ENCODE peak calls at places on chromosomes 1 and 21, in five cellular contexts. A is A549, Z is foreskin fibroblast, N is dorsolateral prefrontal cortex, R is endodermal cell. B is an unnamed sample.

GRCh38 chr1:41657679-41658078 is 173.2 kb upstream of the EDN2 start:
- DNase-seq in R (peak; percentile 36), A (no peak), Z (no peak), N (no peak), B (no peak)

GRCh38 chr1:36148821-36149236 is 457 bp downstream of the TRAPPC3 start:
- DNase-seq in A (no peak), Z (no peak), N (no peak), R (no peak), B (no peak)

GRCh38 chr1:67367370-67368345 is 60.0 kb downstream of the IL12RB2 start:
- DNase-seq in Z (peak; percentile 53), N (no peak), A (peak; percentile 15), R (no peak), B (no peak)

GRCh38 chr1:240352769-240353168 is 259.2 kb downstream of the GREM2 start:
- DNase-seq in R (no peak), N (no peak), A (no peak), Z (no peak), B (no peak)

GRCh38 chr1:118928739-118929554 is 59.2 kb downstream of the TBX15 start:
- DNase-seq in A (no peak), Z (peak; percentile 69), N (no peak), R (peak; percentile 80), B (no peak)

GRCh38 chr21:39715804-39716397 is 29.1 kb upstream of the IGSF5 start:
- DNase-seq in A (peak; percentile 8), R (peak; percentile 76), Z (peak; percentile 75), N (no peak), B (peak; percentile 11)

GRCh38 chr1:11072216-11072917 is 12.5 kb upstream of the SRM start:
- DNase-seq in Z (no peak), R (no peak), N (no peak), A (no peak), B (no peak)

GRCh38 chr1:41713557-41714327 is 205.0 kb downstream of the HIVEP3 start:
- DNase-seq in A (peak; percentile 7), R (no peak), Z (peak; percentile 92), N (no peak), B (peak; percentile 46)

GRCh38 chr1:104780470-104781078 is 1030.9 kb downstream of the AMY1C start:
- DNase-seq in N (no peak), A (no peak), R (peak; percentile 67), Z (peak; percentile 40), B (no peak)

GRCh38 chr1:209268479-209268878 is 315.0 kb upstream of the CAMK1G start:
- DNase-seq in Z (no peak), N (no peak), A (no peak), R (peak; percentile 55), B (no peak)

GRCh38 chr1:56925193-56925592 is 40.6 kb downstream of the C8B start:
- DNase-seq in Z (no peak), A (no peak), N (no peak), R (no peak), B (no peak)

GRCh38 chr1:87224209-87224608 is 104.5 kb upstream of the LMO4 start:
- DNase-seq in Z (peak; percentile 79), R (no peak), N (no peak), A (peak; percentile 3), B (peak; percentile 95)

DNA sequence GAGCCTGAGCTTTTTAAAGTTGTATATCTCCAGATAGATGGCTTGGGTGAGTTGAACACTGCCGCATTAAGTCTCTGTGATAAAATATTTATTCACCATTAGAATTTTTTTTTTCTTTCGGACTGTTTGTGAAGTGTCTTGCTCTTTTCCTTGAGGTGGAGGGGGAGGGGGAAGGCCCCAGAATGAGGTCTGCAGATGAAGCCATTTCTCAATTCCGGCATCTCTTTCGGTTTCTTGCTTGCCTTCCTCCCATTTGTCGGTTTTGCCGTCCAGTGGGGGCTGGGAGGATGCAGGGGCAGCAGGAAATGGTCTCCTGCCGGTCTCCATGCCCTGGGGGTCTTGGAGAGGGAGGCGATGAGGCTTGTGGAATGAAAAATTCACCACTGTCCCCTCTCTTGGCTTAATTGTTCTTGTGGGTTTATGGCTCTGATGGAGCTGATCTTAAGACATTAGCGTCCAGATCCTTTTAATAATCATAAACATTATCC is 63.9 kb upstream of the ACTL8 start:
- DNase-seq in Z (no peak), N (no peak), R (no peak), A (no peak), B (no peak)
- TF ChIP-seq CTCF in Z (no peak), N (no peak), R (no peak), A (no peak), B (no peak)

DNA sequence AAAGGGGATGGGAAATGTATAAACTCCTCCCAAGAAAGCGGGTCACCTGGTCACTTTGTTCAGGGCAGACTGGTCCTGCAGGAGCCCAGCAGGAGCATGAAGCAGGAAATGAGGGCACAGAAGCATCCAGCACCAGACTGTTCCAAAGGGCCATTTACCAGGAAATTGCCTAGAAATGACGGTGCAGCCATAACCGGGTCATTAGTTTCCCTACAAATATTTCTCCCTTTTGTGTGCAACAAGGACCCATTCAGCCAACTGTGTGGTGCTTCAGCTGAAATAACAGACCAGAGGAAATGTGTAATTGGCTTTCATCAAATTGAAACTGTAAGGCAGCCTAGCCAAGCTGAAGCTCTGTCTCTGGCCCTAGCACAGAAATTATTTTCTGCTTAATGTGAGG is 7.6 kb upstream of the CTTNBP2NL start:
- DNase-seq in R (peak; percentile 48), N (no peak), A (no peak), Z (peak; percentile 68), B (no peak)
- H3K4me3 ChIP-seq in R (no peak overlapping the region), N (no peak overlapping the region), A (no peak overlapping the region), Z (no peak overlapping the region), B (no peak overlapping the region)

DNA sequence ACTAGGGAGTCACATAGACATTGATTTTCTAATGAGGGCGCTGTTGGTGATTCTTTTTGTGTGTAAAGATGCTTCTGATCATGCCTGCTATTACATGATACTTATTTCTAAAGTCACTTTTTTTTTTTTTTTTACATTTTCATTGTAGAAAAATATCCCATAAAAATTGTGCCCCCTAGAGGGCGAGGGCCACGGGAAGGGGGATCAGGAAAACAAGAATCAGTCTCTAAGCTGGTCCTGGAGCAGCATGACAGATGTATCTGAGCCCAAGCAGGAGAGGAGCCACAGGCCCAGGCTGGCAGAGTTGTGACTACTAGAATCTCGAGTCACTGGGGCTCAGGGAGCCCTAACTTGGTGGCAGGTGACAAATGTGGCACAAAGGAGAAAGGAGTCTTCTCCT is 28.1 kb downstream of the ZSCAN20 start:
- DNase-seq in N (no peak), R (peak; percentile 65), A (no peak), Z (peak; percentile 37), B (no peak)
- TF ChIP-seq CTCF in N (no peak), R (peak; percentile 72), A (no peak), Z (no peak), B (no peak)

GRCh38 chr1:213330281-213330680 is 279.2 kb downstream of the RPS6KC1 start:
- DNase-seq in A (no peak), N (no peak), Z (no peak), R (no peak), B (no peak)

GRCh38 chr1:213331776-213332175 is 280.7 kb downstream of the RPS6KC1 start:
- DNase-seq in Z (no peak), N (no peak), R (no peak), A (no peak), B (no peak)

GRCh38 chr1:213325482-213325881 is 274.4 kb downstream of the RPS6KC1 start:
- DNase-seq in N (no peak), R (no peak), Z (no peak), A (no peak), B (no peak)

GRCh38 chr1:213327318-213327667 is 276.3 kb downstream of the RPS6KC1 start:
- DNase-seq in A (no peak), R (no peak), N (no peak), Z (peak; percentile 71), B (peak; percentile 21)

DNA sequence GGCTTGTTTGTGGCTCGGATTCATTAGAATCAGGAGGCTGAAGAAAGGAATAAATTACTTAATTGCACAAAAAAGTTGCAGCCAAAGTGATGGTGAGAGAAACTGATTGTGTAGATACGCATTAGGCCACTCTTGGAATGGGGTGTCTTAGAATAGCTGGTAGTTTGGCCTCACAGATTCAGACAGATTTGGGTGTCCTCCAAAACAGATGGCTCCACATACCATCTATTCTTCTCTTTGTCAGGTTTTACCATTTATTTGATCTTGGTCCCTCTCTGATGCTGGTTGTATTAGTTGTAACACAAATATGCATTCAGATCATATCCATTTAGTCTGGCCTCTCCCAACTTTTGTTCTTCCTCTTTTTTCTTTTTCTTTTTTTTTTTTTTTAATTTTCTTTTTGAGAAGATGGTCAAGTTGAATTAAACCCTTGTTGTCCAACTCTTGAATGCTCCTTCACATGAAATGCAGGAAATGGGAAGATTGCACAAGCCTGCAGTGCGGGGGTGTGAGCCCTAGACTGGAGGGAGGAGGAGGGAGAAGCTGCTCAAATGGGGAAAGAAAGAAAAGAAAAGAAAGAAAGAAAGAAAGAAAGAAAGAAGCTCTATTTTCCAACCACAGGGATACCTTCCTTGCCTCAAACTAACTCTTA is 275.8 kb downstream of the RPS6KC1 start:
- DNase-seq in Z (peak; percentile 75), N (no peak), A (no peak), R (no peak), B (peak; percentile 18)
- H3K4me3 ChIP-seq in Z (no peak overlapping the region), N (no peak overlapping the region), A (no peak overlapping the region), R (no peak overlapping the region), B (no peak overlapping the region)

DNA sequence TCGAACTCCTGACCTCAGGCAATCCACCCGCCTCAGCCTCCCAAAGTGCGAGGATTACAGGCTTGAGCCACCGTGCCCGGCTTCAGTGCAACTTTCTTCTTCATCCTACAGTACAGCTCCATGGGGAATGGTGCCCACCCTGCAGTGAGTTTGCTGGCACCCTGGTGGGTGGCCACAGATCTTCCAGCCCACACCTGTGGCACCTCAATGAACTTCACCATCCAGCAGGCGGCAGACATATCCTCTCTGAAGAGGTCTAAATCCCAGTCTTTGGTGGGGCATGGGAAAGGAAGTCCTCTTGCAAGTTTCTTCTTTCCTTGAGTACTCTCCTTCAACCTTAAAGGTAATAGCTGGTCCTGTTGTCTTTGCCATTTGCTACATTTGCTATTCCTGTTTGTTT is 18.1 kb upstream of the ZBTB8A start:
- DNase-seq in A (no peak), R (no peak), Z (no peak), N (no peak), B (no peak)
- TF ChIP-seq CTCF in A (no peak), R (peak; percentile 48), Z (no peak), N (no peak), B (no peak)

DNA sequence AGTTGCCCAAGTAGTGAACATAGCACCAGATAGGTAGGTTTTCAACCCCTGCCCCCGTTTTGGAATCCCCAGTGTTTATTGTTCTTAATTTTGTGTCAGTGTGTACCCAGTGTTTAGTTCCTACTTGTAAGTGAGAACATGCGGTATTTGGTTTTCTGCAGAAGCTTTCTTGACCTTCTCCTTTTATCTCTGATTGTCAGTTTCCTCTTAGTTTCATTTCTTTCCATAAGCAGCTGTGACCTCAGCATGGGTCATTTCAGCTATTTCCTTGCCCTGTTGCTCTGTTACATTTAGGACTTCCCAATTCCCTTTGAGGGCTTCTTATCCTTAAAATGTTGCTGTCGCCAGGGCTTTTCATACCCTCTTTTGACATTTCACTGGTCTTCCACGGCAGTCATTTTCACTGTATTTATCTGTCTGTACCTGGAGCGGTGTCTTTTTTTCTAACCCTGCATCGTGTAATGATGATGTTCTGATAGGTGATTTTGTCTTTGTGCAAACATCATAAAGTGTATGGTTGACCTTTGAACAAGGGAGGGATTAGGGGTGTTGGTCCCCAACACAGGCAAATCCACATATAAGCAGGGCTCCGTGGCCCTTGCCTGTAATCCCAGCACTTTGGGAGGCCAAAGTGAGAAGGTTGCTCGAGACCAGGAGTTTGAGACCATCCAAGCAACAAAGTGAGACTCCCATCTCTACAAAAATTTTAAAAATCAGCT is 15.0 kb downstream of the ITSN1 start:
- DNase-seq in N (no peak), R (peak; percentile 24), Z (peak; percentile 24), A (no peak), B (no peak)
- H3K4me3 ChIP-seq in N (no peak overlapping the region), R (no peak overlapping the region), Z (no peak overlapping the region), A (no peak overlapping the region), B (no peak overlapping the region)